ENCODE peak calls at places on chromosome 2, in eight cellular contexts. M is lung, H is fibroblast of lung, Z is cardiac muscle cell, Y is left ventricle myocardium inferior, C is lower lobe of right lung, V is pancreas, B is body of pancreas. X is an unnamed sample.

GRCh38 chr2:194004590-194005206 is 1652.3 kb upstream of the SLC39A10 start:
- DNase-seq in M (no peak), C (no peak), H (peak; percentile 36), V (no peak), B (no peak), Z (no peak), Y (no peak), X (no peak)

GRCh38 chr2:26875808-26876207 is 27.9 kb downstream of the DPYSL5 start:
- DNase-seq in V (no peak), M (no peak), B (no peak), Y (no peak), H (no peak), Z (no peak), C (no peak), X (no peak)

GRCh38 chr2:118185210-118186109 is 97.2 kb downstream of the INSIG2 start:
- DNase-seq in C (peak; percentile 80), H (peak; percentile 31), B (peak; percentile 79), V (peak; percentile 83), Y (peak; percentile 56), Z (peak; percentile 76), M (peak; percentile 58), X (peak; percentile 39)

GRCh38 chr2:105765415-105766299 is 20.9 kb downstream of the NCK2 start:
- DNase-seq in M (no peak), B (no peak), Z (no peak), V (no peak), H (no peak), C (no peak), Y (no peak), X (peak; percentile 69)

GRCh38 chr2:169091256-169091655 is 21.9 kb downstream of the DHRS9 start:
- DNase-seq in B (no peak), V (no peak), Z (no peak), M (no peak), C (no peak), Y (no peak), H (no peak), X (no peak)

GRCh38 chr2:98445708-98446577 is 1.3 kb downstream of the INPP4A start:
- DNase-seq in C (no peak), B (no peak), Y (no peak), Z (no peak), V (no peak), H (no peak), M (no peak), X (no peak)

GRCh38 chr2:2506536-2506935 is 175.5 kb upstream of the MYT1L start:
- DNase-seq in B (no peak), Y (no peak), M (no peak), V (no peak), H (no peak), Z (no peak), C (no peak), X (no peak)

GRCh38 chr2:108253106-108253505 is 13.3 kb downstream of the SULT1C3 start:
- DNase-seq in Y (no peak), H (no peak), B (no peak), V (no peak), M (no peak), C (no peak), Z (no peak), X (no peak)

GRCh38 chr2:71672011-71672639 is 218.8 kb downstream of the DYSF start:
- DNase-seq in M (peak; percentile 27), C (no peak), H (no peak), V (peak; percentile 50), Y (no peak), Z (peak; percentile 58), B (no peak), X (no peak)

GRCh38 chr2:138974651-138975050 is 194.5 kb upstream of the NXPH2 start:
- DNase-seq in B (no peak), Y (no peak), Z (no peak), C (no peak), M (no peak), V (no peak), H (no peak), X (no peak)

GRCh38 chr2:33488715-33489540 is 12.5 kb downstream of the RASGRP3 start:
- DNase-seq in Z (no peak), V (no peak), C (no peak), M (no peak), Y (no peak), H (no peak), B (no peak), X (no peak)

GRCh38 chr2:140696449-140696848 is 1434.4 kb downstream of the LRP1B start:
- DNase-seq in H (no peak), Z (no peak), B (no peak), C (no peak), M (no peak), V (no peak), Y (no peak), X (no peak)

GRCh38 chr2:37652199-37652640 is 19.2 kb downstream of the CDC42EP3 start:
- DNase-seq in Y (no peak), C (peak; percentile 24), H (peak; percentile 60), B (no peak), V (no peak), M (no peak), Z (no peak), X (no peak)

GRCh38 chr2:241870081-241870541 is 582 bp downstream of the RTP5 start:
- DNase-seq in M (no peak), Z (no peak), Y (no peak), H (no peak), B (no peak), V (peak; percentile 76), C (no peak), X (no peak)

GRCh38 chr2:143140864-143141637 is 11.8 kb downstream of the ARHGAP15 start:
- DNase-seq in H (no peak), B (no peak), V (no peak), Y (no peak), M (no peak), C (no peak), Z (no peak), X (no peak)
- H3K4me1 ChIP-seq in H (no peaks in the 10 kb centered on the region), B (no peaks in the 10 kb centered on the region), V (no peaks in the 10 kb centered on the region), Y (no peaks in the 10 kb centered on the region), M (no peaks in the 10 kb centered on the region), C (peaks cover 9% of the 10 kb centered on the region), Z (no peaks in the 10 kb centered on the region), X (no peaks in the 10 kb centered on the region)

DNA sequence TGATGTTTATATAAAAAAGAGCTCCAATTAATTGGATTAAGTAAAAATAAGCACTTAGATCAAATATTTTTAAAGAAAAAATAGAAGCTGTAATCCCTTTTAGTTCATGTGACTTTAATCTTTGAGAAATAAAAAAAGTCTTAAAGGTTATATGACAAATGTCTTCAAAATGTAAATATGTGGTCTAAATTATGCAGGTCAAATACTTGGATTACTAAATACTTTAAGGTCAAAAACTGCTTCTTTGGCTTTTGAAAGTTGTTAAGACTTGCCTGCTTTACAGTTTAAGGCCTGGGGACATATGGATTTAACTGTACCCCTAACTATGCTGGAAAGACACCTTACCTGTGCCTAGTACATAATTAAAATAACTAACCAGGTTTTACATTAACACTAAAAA is 15.5 kb upstream of the PDK1 start:
- DNase-seq in B (no peak), Z (no peak), C (no peak), Y (no peak), H (peak; percentile 12), M (no peak), V (no peak), X (no peak)
- H3K9me3 ChIP-seq in B (no peaks in the 10 kb centered on the region), Z (no peaks in the 10 kb centered on the region), C (no peaks in the 10 kb centered on the region), Y (no peaks in the 10 kb centered on the region), H (no peaks in the 10 kb centered on the region), M (peaks cover 6% of the 10 kb centered on the region), V (no peaks in the 10 kb centered on the region), X (no peaks in the 10 kb centered on the region)

GRCh38 chr2:101362777-101363176 is 24.5 kb downstream of the CREG2 start:
- DNase-seq in V (no peak), Y (no peak), H (no peak), Z (no peak), M (no peak), C (no peak), B (no peak), X (no peak)

GRCh38 chr2:101361079-101361478 is 26.2 kb downstream of the CREG2 start:
- DNase-seq in H (no peak), B (no peak), Z (no peak), M (no peak), V (no peak), Y (no peak), C (no peak), X (no peak)

GRCh38 chr2:101360229-101360628 is 27.1 kb downstream of the CREG2 start:
- DNase-seq in V (no peak), C (no peak), H (no peak), B (no peak), M (no peak), Y (no peak), Z (no peak), X (peak; percentile 79)

GRCh38 chr2:101362316-101362715 is 25.0 kb downstream of the CREG2 start:
- DNase-seq in Y (no peak), M (no peak), C (no peak), Z (no peak), V (no peak), H (no peak), B (no peak), X (no peak)

GRCh38 chr2:101361519-101361918 is 25.8 kb downstream of the CREG2 start:
- DNase-seq in C (no peak), V (no peak), Y (no peak), M (no peak), Z (no peak), H (no peak), B (no peak), X (peak; percentile 71)
- H3K4me1 ChIP-seq in C (no peaks in the 10 kb centered on the region), V (no peaks in the 10 kb centered on the region), Y (no peaks in the 10 kb centered on the region), M (no peaks in the 10 kb centered on the region), Z (no peaks in the 10 kb centered on the region), H (no peaks in the 10 kb centered on the region), B (no peaks in the 10 kb centered on the region), X (no peaks in the 10 kb centered on the region)

GRCh38 chr2:230783101-230783500 is 70.5 kb downstream of the CAB39 start:
- DNase-seq in B (no peak), M (no peak), C (no peak), V (no peak), Z (no peak), Y (no peak), H (no peak), X (no peak)
- H3K9me3 ChIP-seq in B (no peaks in the 10 kb centered on the region), M (no peaks in the 10 kb centered on the region), C (peaks cover under 1% of the 10 kb centered on the region), V (no peaks in the 10 kb centered on the region), Z (no peaks in the 10 kb centered on the region), Y (peaks cover 13% of the 10 kb centered on the region), H (no peaks in the 10 kb centered on the region), X (peaks cover 1% of the 10 kb centered on the region)

GRCh38 chr2:219249203-219249980 is 3.7 kb upstream of the TUBA4B start:
- DNase-seq in B (peak; percentile 89), Z (no peak), H (peak; percentile 91), V (peak; percentile 89), Y (peak; percentile 72), M (peak; percentile 81), C (peak; percentile 88), X (peak; percentile 93)
- H3K4me1 ChIP-seq in B (peaks cover 87% of the 10 kb centered on the region), Z (peaks cover 17% of the 10 kb centered on the region), H (peaks cover 23% of the 10 kb centered on the region), V (peaks cover 32% of the 10 kb centered on the region), Y (peaks cover 94% of the 10 kb centered on the region), M (no peaks in the 10 kb centered on the region), C (peaks cover 76% of the 10 kb centered on the region), X (peaks cover 22% of the 10 kb centered on the region)

GRCh38 chr2:96870631-96871255 is 863 bp upstream of the SEMA4C start:
- DNase-seq in H (no peak), V (peak; percentile 79), C (peak; percentile 75), M (no peak), Z (peak; percentile 25), B (peak; percentile 54), Y (no peak), X (peak; percentile 43)
- H3K9me3 ChIP-seq in H (no peaks in the 10 kb centered on the region), V (no peaks in the 10 kb centered on the region), C (no peaks in the 10 kb centered on the region), M (no peaks in the 10 kb centered on the region), Z (no peaks in the 10 kb centered on the region), B (no peaks in the 10 kb centered on the region), Y (no peaks in the 10 kb centered on the region), X (no peaks in the 10 kb centered on the region)

DNA sequence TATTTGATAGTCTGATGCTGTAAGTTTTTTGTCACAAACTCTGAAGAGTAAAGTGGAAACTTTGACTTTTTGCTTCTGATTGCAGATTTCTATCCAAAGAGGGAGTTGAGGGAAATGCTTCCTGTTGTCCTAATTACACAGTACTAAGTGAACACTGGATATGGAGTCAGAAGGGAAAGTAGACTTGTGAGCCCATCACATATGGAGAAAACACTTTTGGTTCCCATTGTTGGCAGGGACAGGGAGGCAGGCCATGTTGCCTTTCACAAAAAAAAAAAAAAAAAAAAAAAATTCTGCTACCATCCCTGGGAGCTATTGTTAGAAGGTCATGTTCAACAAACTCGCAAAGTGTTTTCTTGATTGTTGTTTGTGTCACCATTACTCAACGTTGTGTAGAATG is 144.3 kb downstream of the RPIA start:
- DNase-seq in V (no peak), Y (no peak), H (no peak), Z (no peak), B (no peak), C (no peak), M (no peak), X (no peak)
- H3K4me1 ChIP-seq in V (no peaks in the 10 kb centered on the region), Y (peaks cover 8% of the 10 kb centered on the region), H (no peaks in the 10 kb centered on the region), Z (peaks cover 6% of the 10 kb centered on the region), B (no peaks in the 10 kb centered on the region), C (peaks cover 4% of the 10 kb centered on the region), M (no peaks in the 10 kb centered on the region), X (no peaks in the 10 kb centered on the region)

X was measured in small intestine.